ENCODE peak calls at places on chromosomes 4 and X, in nine cellular contexts. P, D, H, W, U, M, Q, R and Z are unnamed samples.

GRCh38 chr4:81426770-81427604 is 44.7 kb downstream of the RASGEF1B start:
- DNase-seq in P (no peak), D (no peak), H (no peak), W (no peak), U (no peak), M (no peak), Q (no peak), R (no peak), Z (no peak)

GRCh38 chr4:2797545-2798305 is 4.8 kb downstream of the SH3BP2 start:
- DNase-seq in P (no peak), D (peak; percentile 68), H (no peak), W (no peak), U (no peak), M (peak; percentile 84), Q (no peak), R (no peak), Z (no peak)

GRCh38 chrX:119218198-119218597 is 17.9 kb upstream of the PGRMC1 start:
- DNase-seq in P (no peak), D (no peak), H (no peak), W (peak; percentile 27), U (no peak), M (no peak), Q (peak; percentile 14), R (no peak), Z (no peak)

GRCh38 chr4:140653718-140654515 is 85.2 kb upstream of the UCP1 start:
- DNase-seq in P (no peak), D (no peak), H (no peak), W (peak; percentile 57), U (no peak), M (no peak), Q (no peak), R (no peak), Z (no peak)

GRCh38 chr4:15963568-15963967 is 593 bp upstream of the FGFBP2 start:
- DNase-seq in P (no peak), D (no peak), H (no peak), W (no peak), U (no peak), M (no peak), Q (no peak), R (no peak), Z (no peak)

GRCh38 chrX:17535229-17535628 is 160.2 kb downstream of the NHS start:
- DNase-seq in P (no peak), D (no peak), H (peak; percentile 16), W (peak; percentile 47), U (no peak), M (peak; percentile 28), Q (no peak), R (no peak), Z (no peak)

GRCh38 chr4:184282251-184282713 is 64.6 kb upstream of the ENPP6 start:
- DNase-seq in P (no peak), D (no peak), H (no peak), W (no peak), U (no peak), M (peak; percentile 63), Q (no peak), R (no peak), Z (no peak)

GRCh38 chrX:107603433-107604159 is 24.7 kb upstream of the PRPS1 start:
- DNase-seq in P (no peak), D (no peak), H (no peak), W (no peak), U (no peak), M (no peak), Q (no peak), R (no peak), Z (no peak)

GRCh38 chrX:47854474-47854873 is 17.8 kb downstream of the ZNF81 start:
- DNase-seq in P (no peak), D (peak; percentile 41), H (no peak), W (peak; percentile 46), U (peak; percentile 9), M (peak; percentile 44), Q (no peak), R (peak; percentile 5), Z (no peak)

GRCh38 chr4:186514271-186514950 is 41.0 kb downstream of the MTNR1A start:
- DNase-seq in P (peak; percentile 32), D (no peak), H (peak; percentile 16), W (peak; percentile 23), U (no peak), M (no peak), Q (no peak), R (no peak), Z (no peak)

GRCh38 chr4:10442976-10443375 is 14.2 kb downstream of the ZNF518B start:
- DNase-seq in P (no peak), D (no peak), H (no peak), W (peak; percentile 43), U (no peak), M (no peak), Q (no peak), R (no peak), Z (no peak)

GRCh38 chr4:153529646-153530045 is 63.5 kb downstream of the TMEM131L start:
- DNase-seq in P (no peak), D (no peak), H (no peak), W (no peak), U (no peak), M (no peak), Q (no peak), R (no peak), Z (no peak)

GRCh38 chr4:98664959-98665358 is 6.5 kb upstream of the TSPAN5 start:
- DNase-seq in P (no peak), D (no peak), H (no peak), W (no peak), U (no peak), M (no peak), Q (no peak), R (no peak), Z (no peak)

GRCh38 chr4:11805837-11806236 is 377.1 kb upstream of the HS3ST1 start:
- DNase-seq in P (peak; percentile 54), D (no peak), H (peak; percentile 53), W (no peak), U (no peak), M (no peak), Q (no peak), R (peak; percentile 6), Z (no peak)

GRCh38 chr4:27894951-27895350 is 1034.3 kb downstream of the STIM2 start:
- DNase-seq in P (no peak), D (no peak), H (no peak), W (peak; percentile 67), U (no peak), M (no peak), Q (no peak), R (no peak), Z (no peak)

GRCh38 chr4:169921237-169921636 is 105.0 kb downstream of the MFAP3L start:
- DNase-seq in P (no peak), D (no peak), H (no peak), W (no peak), U (no peak), M (no peak), Q (no peak), R (no peak), Z (no peak)

GRCh38 chr4:11904991-11905760 is 476.5 kb upstream of the HS3ST1 start:
- DNase-seq in P (no peak), D (no peak), H (no peak), W (no peak), U (no peak), M (no peak), Q (no peak), R (no peak), Z (no peak)

GRCh38 chr4:182832352-182833120 is 84.7 kb downstream of the DCTD start:
- DNase-seq in P (no peak), D (no peak), H (no peak), W (no peak), U (no peak), M (no peak), Q (no peak), R (no peak), Z (no peak)

GRCh38 chr4:105088110-105088879 is 58.4 kb upstream of the TET2 start:
- DNase-seq in P (peak; percentile 30), D (no peak), H (no peak), W (peak; percentile 93), U (no peak), M (no peak), Q (no peak), R (peak; percentile 91), Z (no peak)

GRCh38 chr4:106628616-106629606 is 260.3 kb upstream of the GIMD1 start:
- DNase-seq in P (no peak), D (no peak), H (no peak), W (peak; percentile 62), U (no peak), M (no peak), Q (no peak), R (no peak), Z (no peak)

GRCh38 chr4:99887837-99888236 is 6.4 kb downstream of the LAMTOR3 start:
- DNase-seq in P (no peak), D (no peak), H (no peak), W (peak; percentile 38), U (no peak), M (no peak), Q (no peak), R (no peak), Z (no peak)

GRCh38 chr4:101348367-101348827 is 1.1 kb upstream of the PPP3CA start:
- DNase-seq in P (peak; percentile 26), D (no peak), H (no peak), W (no peak), U (peak; percentile 23), M (peak; percentile 38), Q (no peak), R (no peak), Z (no peak)

GRCh38 chr4:145484240-145484846 is 2.7 kb downstream of the SMAD1 start:
- DNase-seq in P (no peak), D (no peak), H (no peak), W (no peak), U (no peak), M (no peak), Q (peak; percentile 89), R (no peak), Z (peak; percentile 84)

GRCh38 chr4:99614491-99614890 is 39.9 kb downstream of the MTTP start:
- DNase-seq in P (no peak), D (no peak), H (no peak), W (no peak), U (no peak), M (no peak), Q (no peak), R (no peak), Z (no peak)

GRCh38 chr4:37601527-37601926 is 84.6 kb downstream of the RELL1 start:
- DNase-seq in P (no peak), D (peak; percentile 48), H (no peak), W (peak; percentile 66), U (no peak), M (peak; percentile 68), Q (no peak), R (peak; percentile 36), Z (no peak)

GRCh38 chrX:104126856-104127255 is 14.5 kb downstream of the ZCCHC18 start:
- DNase-seq in P (no peak), D (no peak), H (no peak), W (no peak), U (no peak), M (no peak), Q (no peak), R (no peak), Z (no peak)

GRCh38 chr4:8110071-8110986 is 48.3 kb downstream of the ABLIM2 start:
- DNase-seq in P (no peak), D (no peak), H (no peak), W (peak; percentile 7), U (no peak), M (no peak), Q (no peak), R (no peak), Z (no peak)

GRCh38 chr4:175813126-175813715 is 1.2 kb upstream of the GPM6A start:
- DNase-seq in P (no peak), D (no peak), H (no peak), W (no peak), U (no peak), M (no peak), Q (no peak), R (no peak), Z (no peak)

GRCh38 chr4:109821186-109821585 is 5.6 kb downstream of the GAR1 start:
- DNase-seq in P (no peak), D (no peak), H (no peak), W (no peak), U (no peak), M (no peak), Q (no peak), R (no peak), Z (no peak)

GRCh38 chr4:183571350-183572076 is 66.7 kb downstream of the ING2 start:
- DNase-seq in P (peak; percentile 48), D (no peak), H (no peak), W (peak; percentile 49), U (no peak), M (peak; percentile 74), Q (peak; percentile 47), R (no peak), Z (no peak)